ENCODE peak calls at places on chromosomes 2 and 18, in four cellular contexts. U is heart right ventricle, P is A549, V is endothelial cell of umbilical vein. H is an unnamed sample.
A peak's percentile ranks its signal among the peaks of the same experiment; 100 is the strongest.

GRCh38 chr2:209029249-209029648 is 394.6 kb upstream of the MAP2 start:
- DNase-seq in U (no peak), P (no peak), V (no peak), H (no peak)

GRCh38 chr2:119008108-119008507 is 66.1 kb downstream of the MARCO start:
- DNase-seq in U (no peak), P (peak; percentile 5), V (no peak), H (no peak)

GRCh38 chr2:7666561-7667259 is 749.5 kb downstream of the RNF144A start:
- DNase-seq in U (no peak), P (no peak), V (no peak), H (no peak)

GRCh38 chr2:178924817-178925216 is 117.6 kb upstream of the TTN start:
- DNase-seq in U (no peak), P (no peak), V (no peak), H (no peak)

GRCh38 chr2:147399011-147399410 is 445.8 kb upstream of the ACVR2A start:
- DNase-seq in U (no peak), P (no peak), V (no peak), H (no peak)

GRCh38 chr2:204343685-204344084 is 201.6 kb upstream of the PARD3B start:
- DNase-seq in U (no peak), P (no peak), V (no peak), H (no peak)

GRCh38 chr18:62512996-62513395 is 9.8 kb upstream of the ZCCHC2 start:
- DNase-seq in U (no peak), P (no peak), V (no peak), H (no peak)

GRCh38 chr18:76397631-76398030 is 97.4 kb downstream of the ZNF516 start:
- DNase-seq in U (no peak), P (no peak), V (no peak), H (no peak)

GRCh38 chr2:204871246-204871953 is 326.1 kb downstream of the PARD3B start:
- DNase-seq in U (no peak), P (peak; percentile 3), V (peak; percentile 87), H (no peak)

GRCh38 chr2:25570161-25570840 is 103.1 kb downstream of the DTNB start:
- DNase-seq in U (no peak), P (no peak), V (peak; percentile 79), H (no peak)

DNA sequence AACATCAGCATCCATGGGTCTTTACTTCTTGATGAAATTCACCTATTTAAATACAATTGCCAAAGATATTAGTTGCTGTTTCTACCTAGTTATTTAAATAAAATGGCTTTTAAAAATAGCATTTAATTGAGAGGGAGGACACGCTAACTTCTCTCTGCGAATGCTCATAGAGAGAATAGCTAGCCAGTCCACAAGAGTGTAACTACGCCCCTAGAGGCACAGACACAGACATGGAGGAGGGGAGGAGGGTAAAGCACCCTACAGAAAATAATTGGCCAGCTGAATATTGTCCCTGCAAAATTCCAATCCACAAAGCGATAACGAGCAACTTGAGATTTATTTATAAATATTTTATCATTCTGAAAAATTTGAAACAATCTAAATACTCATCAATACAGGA is 97.0 kb upstream of the PAPOLG start:
- DNase-seq in U (no peak), P (no peak), V (no peak), H (no peak)
- TF ChIP-seq CTCF in U (no peak), P (no peak), V (no peak), H (peak; percentile 24)

DNA sequence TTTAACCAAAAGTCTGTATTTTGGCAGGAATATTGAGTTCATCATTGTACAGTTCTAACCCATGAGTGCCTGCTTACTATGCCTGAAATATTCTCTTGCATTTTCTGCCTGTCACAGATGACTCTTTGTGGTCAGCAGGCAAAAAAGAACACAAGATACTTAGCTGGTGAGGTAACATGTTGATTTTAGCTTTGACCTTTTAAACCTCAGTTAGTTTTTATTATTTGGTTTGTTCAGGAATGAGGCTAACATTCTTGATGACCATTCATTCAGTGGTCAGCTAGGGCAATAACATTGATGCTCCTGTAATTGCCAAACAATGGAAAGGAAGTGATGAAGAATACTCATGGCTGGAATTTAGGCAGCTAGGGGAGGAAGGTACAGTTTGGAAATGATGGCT is 491.2 kb downstream of the PIK3C3 start:
- DNase-seq in U (no peak), P (no peak), V (peak; percentile 2), H (peak; percentile 81)
- H3K27ac ChIP-seq in U (no peak overlapping the region), P (no peak overlapping the region), V (peak overlapping the region; percentile 18), H (peak overlapping the region; percentile 39)

DNA sequence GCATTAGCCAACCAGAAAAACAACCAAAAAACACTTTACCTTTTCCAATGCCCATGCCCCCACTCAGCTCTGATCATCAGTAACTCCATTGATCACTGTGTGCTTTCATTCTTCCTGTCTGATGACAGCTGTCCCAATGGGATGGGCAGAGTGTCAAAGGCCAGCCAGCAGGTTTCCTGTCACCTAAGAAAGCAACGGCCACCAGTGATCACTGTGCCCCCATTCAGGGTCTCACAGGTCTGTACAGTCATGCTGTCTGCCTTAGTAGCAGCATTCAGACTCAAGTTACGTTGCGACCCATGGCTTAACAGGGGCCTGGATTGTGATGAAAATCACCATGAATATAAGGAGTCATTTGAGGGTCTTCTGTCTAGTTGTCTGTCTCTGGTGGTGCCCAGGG is 184.5 kb downstream of the MGAT5 start:
- DNase-seq in U (no peak), P (no peak), V (no peak), H (no peak)
- H3K4me3 ChIP-seq in U (no peak overlapping the region), P (no peak overlapping the region), V (no peak overlapping the region), H (no peak overlapping the region)

GRCh38 chr2:80256396-80257167 is 48.0 kb downstream of the LRRTM1 start:
- DNase-seq in U (no peak), P (no peak), V (no peak), H (no peak)
- TF ChIP-seq CTCF in U (no peak), P (no peak), V (no peak), H (peak; percentile 18)

GRCh38 chr18:35620765-35621164 is 39.2 kb downstream of the GALNT1 start:
- DNase-seq in U (no peak), P (no peak), V (peak; percentile 90), H (no peak)

GRCh38 chr18:35619468-35619867 is 37.9 kb downstream of the GALNT1 start:
- DNase-seq in U (no peak), P (no peak), V (peak; percentile 39), H (no peak)

GRCh38 chr18:35618289-35618688 is 36.7 kb downstream of the GALNT1 start:
- DNase-seq in U (no peak), P (no peak), V (no peak), H (no peak)

GRCh38 chr18:35618703-35619102 is 37.2 kb downstream of the GALNT1 start:
- DNase-seq in U (no peak), P (no peak), V (peak; percentile 59), H (no peak)

DNA sequence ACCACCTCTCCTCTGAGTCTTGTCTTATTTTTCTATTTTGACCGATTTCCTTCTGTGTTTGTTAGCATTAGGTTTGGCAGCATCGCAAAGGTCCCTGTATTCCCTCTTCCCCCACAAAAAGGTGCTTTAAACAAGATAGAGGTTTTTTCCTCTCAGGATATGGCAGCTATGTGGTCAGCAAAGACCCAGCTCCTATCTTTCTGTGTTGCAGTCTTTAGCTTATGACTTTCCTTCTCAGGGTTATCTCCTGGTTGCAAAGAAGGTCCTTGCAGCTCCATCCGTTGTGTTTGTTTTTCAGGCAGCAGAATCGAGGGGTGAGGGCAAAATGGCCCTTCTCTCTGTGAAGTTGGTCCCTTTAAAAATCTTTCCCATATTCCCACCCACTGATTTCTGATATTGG is 38.4 kb downstream of the GALNT1 start:
- DNase-seq in U (no peak), P (no peak), V (peak; percentile 50), H (no peak)
- H3K27ac ChIP-seq in U (no peak overlapping the region), P (no peak overlapping the region), V (peak overlapping the region; percentile 68), H (no peak overlapping the region)

DNA sequence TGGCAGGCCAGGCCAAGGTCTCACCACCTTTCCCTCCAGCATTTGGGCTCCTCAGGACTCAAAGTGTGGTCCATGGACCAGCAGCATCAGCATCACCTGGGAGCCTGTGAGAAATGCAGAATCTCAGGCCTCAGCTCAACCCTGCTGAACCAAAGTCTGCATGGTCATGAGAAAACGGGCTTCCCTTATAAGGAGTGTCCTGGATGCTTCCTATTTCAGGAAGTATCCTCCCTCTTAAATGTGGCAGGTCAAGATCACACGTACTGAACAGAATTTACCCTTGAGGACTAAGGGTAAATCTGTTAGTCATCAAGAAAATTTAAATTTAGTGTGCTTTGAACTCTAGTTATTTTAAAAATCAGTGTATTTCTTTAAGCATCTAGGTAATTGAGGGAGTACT is 11.8 kb downstream of the CD8A start:
- DNase-seq in U (no peak), P (no peak), V (no peak), H (no peak)
- H3K4me3 ChIP-seq in U (no peak overlapping the region), P (no peak overlapping the region), V (no peak overlapping the region), H (no peak overlapping the region)

DNA sequence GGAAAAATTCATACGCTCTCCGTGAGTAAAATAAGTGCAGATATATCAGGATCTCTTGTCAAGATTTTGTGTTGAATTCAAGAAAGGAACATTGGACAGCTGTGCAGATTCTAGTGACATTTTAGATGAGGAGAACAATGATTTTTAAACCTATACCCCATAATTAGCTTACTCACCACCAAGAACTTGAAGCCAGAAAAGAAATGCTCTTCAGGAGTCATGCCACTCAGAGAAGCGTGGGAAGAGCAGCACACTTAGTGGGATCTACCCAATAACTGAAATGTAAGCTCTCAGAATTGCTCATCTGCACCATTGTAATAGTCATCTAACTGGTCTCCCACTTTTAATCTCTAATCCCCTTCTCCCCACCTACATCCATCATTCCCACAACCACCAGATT is 9.2 kb upstream of the ERMN start:
- DNase-seq in U (no peak), P (no peak), V (no peak), H (no peak)
- TF ChIP-seq CTCF in U (no peak), P (no peak), V (no peak), H (no peak)

H was measured in brain microvascular endothelial cell.